ENCODE peak calls at places on chromosomes 3 and 15, in ten cellular contexts. B is breast epithelium, X is endothelial cell of umbilical vein, U is transverse colon, A is heart left ventricle, M is HepG2, V is A549, L is ovary, F is uterus, T is sigmoid colon. C is an unnamed sample.

GRCh38 chr3:149844073-149844472 is 31.1 kb downstream of the RNF13 start:
- DNase-seq in B (no peak), X (no peak), U (no peak), A (no peak), M (no peak), V (no peak), L (no peak), F (no peak), T (no peak), C (no peak)

GRCh38 chr3:148943531-148944200 is 47.7 kb upstream of the GYG1 start:
- DNase-seq in B (no peak), X (peak), U (no peak), A (no peak), M (peak), V (peak), L (no peak), F (no peak), T (no peak), C (no peak)

GRCh38 chr3:196890309-196890708 is 22.6 kb downstream of the SENP5 start:
- DNase-seq in B (no peak), X (no peak), U (no peak), A (no peak), M (no peak), V (no peak), L (no peak), F (no peak), T (no peak), C (no peak)

GRCh38 chr3:127067116-127067910 is 84.4 kb downstream of the PLXNA1 start:
- DNase-seq in B (no peak), X (no peak), U (no peak), A (no peak), M (no peak), V (no peak), L (no peak), F (no peak), T (peak), C (no peak)

GRCh38 chr3:183100376-183100775 is 1.1 kb upstream of the MCCC1 start:
- DNase-seq in B (no peak), X (no peak), U (no peak), A (no peak), M (no peak), V (peak), L (no peak), F (no peak), T (no peak), C (no peak)

GRCh38 chr3:119588112-119588511 is 8.8 kb downstream of the ADPRH start:
- DNase-seq in B (no peak), X (no peak), U (peak), A (peak), M (no peak), V (no peak), L (no peak), F (no peak), T (peak), C (peak)

GRCh38 chr3:140911822-140912221 is 29.8 kb upstream of the SLC25A36 start:
- DNase-seq in B (no peak), X (no peak), U (no peak), A (no peak), M (peak), V (no peak), L (no peak), F (no peak), T (no peak), C (no peak)

GRCh38 chr3:175807175-175807574 is 948.0 kb downstream of the NAALADL2 start:
- DNase-seq in B (no peak), X (no peak), U (no peak), A (no peak), M (no peak), V (no peak), L (no peak), F (no peak), T (no peak), C (no peak)

GRCh38 chr3:178170698-178171535 is 365.3 kb upstream of the KCNMB2 start:
- DNase-seq in B (no peak), X (peak), U (no peak), A (no peak), M (no peak), V (peak), L (no peak), F (no peak), T (no peak), C (peak)

GRCh38 chr3:191066669-191067068 is 132.4 kb upstream of the OSTN start:
- DNase-seq in B (no peak), X (peak), U (no peak), A (no peak), M (no peak), V (peak), L (no peak), F (no peak), T (no peak), C (no peak)

GRCh38 chr3:30319713-30320112 is 286.7 kb upstream of the TGFBR2 start:
- DNase-seq in B (no peak), X (peak), U (peak), A (peak), M (peak), V (peak), L (no peak), F (peak), T (no peak), C (peak)

GRCh38 chr3:127820221-127820870 is 2.0 kb downstream of the MGLL start:
- DNase-seq in B (no peak), X (no peak), U (peak), A (no peak), M (no peak), V (peak), L (no peak), F (no peak), T (no peak), C (no peak)

DNA sequence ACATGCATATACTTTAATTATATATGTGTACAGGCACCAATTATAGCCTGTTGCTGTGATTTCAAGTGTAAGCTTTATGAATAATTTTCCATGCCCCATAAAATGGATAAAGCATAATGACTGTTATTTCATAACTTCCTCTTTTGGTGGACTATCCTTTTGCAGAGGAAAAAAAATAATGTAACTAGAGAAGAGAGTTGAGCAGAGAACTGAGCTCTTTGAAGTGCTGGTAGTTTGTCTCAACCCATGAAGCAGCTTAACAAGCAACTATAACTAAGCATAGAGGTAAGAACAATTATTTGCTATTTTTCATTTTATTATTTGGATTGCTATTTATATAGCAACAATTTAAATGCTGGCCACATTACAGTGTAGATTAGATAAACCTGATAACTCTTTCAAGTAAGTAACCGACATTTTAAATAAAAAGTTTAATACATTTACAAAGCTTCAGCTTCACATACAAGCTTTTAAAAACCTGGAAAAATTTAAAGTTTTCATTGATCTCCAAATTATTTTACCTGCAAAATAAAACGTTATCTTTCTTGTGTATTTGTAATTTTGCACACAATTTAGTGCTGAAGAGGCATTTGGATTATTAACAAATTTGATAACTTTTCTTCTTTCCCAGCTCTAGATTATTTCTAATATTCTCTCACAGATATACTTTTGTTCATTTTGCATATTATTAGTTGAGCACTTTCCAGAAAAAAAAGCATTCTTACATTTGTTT is 24.4 kb upstream of the MBNL1 start:
- DNase-seq in B (no peak), X (no peak), U (no peak), A (no peak), M (no peak), V (no peak), L (no peak), F (no peak), T (no peak), C (no peak)
- TF ChIP-seq POLR2A in B (no peak), X (no peak), U (peak), A (no peak), M (no peak), V (no peak), L (no peak), F (no peak), T (no peak), C (no peak)

GRCh38 chr3:14405120-14405885 is 2.9 kb downstream of the SLC6A6 start:
- DNase-seq in B (no peak), X (no peak), U (no peak), A (no peak), M (no peak), V (no peak), L (no peak), F (peak), T (no peak), C (no peak)

GRCh38 chr3:14405886-14406238 is 3.5 kb downstream of the SLC6A6 start:
- DNase-seq in B (peak), X (no peak), U (no peak), A (no peak), M (no peak), V (peak), L (no peak), F (no peak), T (no peak), C (no peak)

GRCh38 chr3:14406336-14406735 is 3.9 kb downstream of the SLC6A6 start:
- DNase-seq in B (no peak), X (no peak), U (no peak), A (no peak), M (no peak), V (no peak), L (no peak), F (no peak), T (no peak), C (no peak)

GRCh38 chr3:14403636-14404395 is 1.4 kb downstream of the SLC6A6 start:
- DNase-seq in B (no peak), X (peak), U (peak), A (peak), M (peak), V (peak), L (peak), F (peak), T (no peak), C (no peak)

DNA sequence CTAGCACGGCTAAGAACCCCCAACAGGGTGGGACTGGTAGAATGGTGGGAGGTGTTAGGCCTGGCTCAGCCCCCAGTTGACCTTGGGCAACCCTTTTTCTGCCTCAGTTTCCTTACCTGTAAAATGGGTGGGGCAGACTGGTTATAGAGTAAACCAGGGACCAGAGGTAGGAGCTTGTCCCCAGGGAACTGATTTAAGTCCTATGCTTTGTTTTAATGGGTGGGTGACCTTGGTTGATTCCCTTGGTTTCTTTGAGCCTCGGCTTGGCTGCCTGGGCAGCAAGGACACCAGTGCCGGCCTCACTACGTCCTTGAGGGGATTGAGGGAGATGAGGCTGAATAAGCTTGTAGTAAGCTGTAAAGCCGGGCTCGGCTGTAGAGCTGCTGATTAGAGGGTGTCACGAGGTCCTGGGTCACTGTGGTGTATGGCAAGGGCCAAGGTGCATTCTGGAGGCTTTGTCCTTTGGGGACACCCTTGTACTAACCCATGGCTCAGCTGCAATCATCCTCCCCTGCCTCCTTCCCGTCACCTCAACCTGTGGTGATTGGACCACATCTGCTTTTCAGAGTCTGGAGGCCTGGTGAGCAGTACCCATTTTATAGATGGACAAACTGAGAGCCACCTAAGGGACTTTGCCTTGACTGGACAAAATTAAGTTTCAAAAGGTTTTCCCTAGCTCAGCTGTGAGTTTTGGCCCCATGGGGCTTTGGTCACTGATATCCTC is 2.2 kb downstream of the SLC6A6 start:
- DNase-seq in B (no peak), X (no peak), U (no peak), A (no peak), M (no peak), V (peak), L (peak), F (no peak), T (no peak), C (no peak)
- H3K4me3 ChIP-seq in B (peak), X (no peak), U (peak), A (peak), M (peak), V (peak), L (peak), F (peak), T (no peak), C (no peak)

GRCh38 chr3:113746069-113746954 is at the start of gene NAA50:
- DNase-seq in B (peak), X (peak), U (peak), A (peak), M (peak), V (peak), L (peak), F (peak), T (peak), C (peak)
- TF ChIP-seq POLR2A in B (peak), X (peak), U (peak), A (peak), M (peak), V (peak), L (peak), F (peak), T (peak), C (no peak)

GRCh38 chr15:66842710-66843441 is 140.8 kb downstream of the SMAD6 start:
- DNase-seq in B (peak), X (peak), U (peak), A (peak), M (peak), V (peak), L (peak), F (peak), T (peak), C (peak)
- H3K4me3 ChIP-seq in B (peak), X (no peak), U (peak), A (peak), M (peak), V (peak), L (peak), F (peak), T (peak), C (no peak)

GRCh38 chr3:134380249-134380648 is 6.0 kb upstream of the AMOTL2 start:
- DNase-seq in B (no peak), X (no peak), U (no peak), A (no peak), M (no peak), V (no peak), L (no peak), F (no peak), T (no peak), C (no peak)

GRCh38 chr3:134384963-134385362 is 10.7 kb upstream of the AMOTL2 start:
- DNase-seq in B (no peak), X (no peak), U (no peak), A (no peak), M (no peak), V (no peak), L (no peak), F (no peak), T (no peak), C (peak)

GRCh38 chr3:134378818-134379217 is 4.6 kb upstream of the AMOTL2 start:
- DNase-seq in B (no peak), X (no peak), U (no peak), A (no peak), M (no peak), V (no peak), L (no peak), F (no peak), T (peak), C (no peak)

GRCh38 chr3:134381048-134381447 is 6.8 kb upstream of the AMOTL2 start:
- DNase-seq in B (no peak), X (no peak), U (no peak), A (no peak), M (no peak), V (no peak), L (no peak), F (no peak), T (no peak), C (no peak)

GRCh38 chr3:134381836-134382442 is 7.7 kb upstream of the AMOTL2 start:
- DNase-seq in B (peak), X (no peak), U (peak), A (no peak), M (no peak), V (no peak), L (no peak), F (no peak), T (peak), C (peak)
- TF ChIP-seq POLR2A in B (no peak), X (no peak), U (no peak), A (no peak), M (no peak), V (no peak), L (no peak), F (no peak), T (no peak), C (no peak)

DNA sequence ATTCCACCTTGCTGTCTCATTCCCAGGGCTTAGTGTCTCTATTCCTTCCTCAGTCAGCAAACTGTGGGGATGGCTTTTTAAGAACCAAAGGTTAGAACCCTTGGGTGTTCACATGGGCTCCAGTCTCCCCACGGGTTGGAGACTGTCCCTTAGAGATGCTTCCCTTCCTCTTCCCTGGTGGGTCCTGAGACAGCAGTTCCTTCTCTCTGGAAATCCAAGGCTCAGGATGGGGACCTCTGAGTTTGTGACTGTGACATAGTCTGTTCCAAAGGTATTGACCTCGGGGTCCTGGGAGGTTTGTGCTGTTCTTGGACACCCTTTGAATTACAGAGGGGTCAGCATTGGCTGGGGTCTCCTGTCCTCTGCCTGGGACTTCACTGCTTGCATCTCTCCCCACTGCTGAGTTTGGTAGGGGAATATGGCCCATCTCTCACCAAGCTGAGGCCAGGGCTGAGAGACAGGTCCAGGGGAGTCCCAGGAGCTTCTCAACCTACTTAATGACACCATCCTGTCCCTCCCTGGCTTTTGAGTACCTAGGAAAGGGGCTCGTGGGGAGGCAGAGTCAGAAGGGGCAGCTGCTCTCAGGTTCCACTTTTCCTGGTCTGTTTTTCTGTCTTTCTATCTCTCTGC is 1.5 kb downstream of the GRM2 start:
- DNase-seq in B (no peak), X (no peak), U (peak), A (no peak), M (no peak), V (no peak), L (no peak), F (no peak), T (peak), C (no peak)
- H3K4me3 ChIP-seq in B (no peak), X (no peak), U (no peak), A (no peak), M (no peak), V (no peak), L (no peak), F (no peak), T (no peak), C (no peak)

GRCh38 chr3:187066228-187066995 is 72.9 kb downstream of the RPL39L start:
- DNase-seq in B (no peak), X (peak), U (no peak), A (no peak), M (peak), V (peak), L (no peak), F (no peak), T (no peak), C (no peak)

GRCh38 chr3:187064210-187065115 is 74.8 kb downstream of the RPL39L start:
- DNase-seq in B (no peak), X (no peak), U (no peak), A (no peak), M (peak), V (no peak), L (no peak), F (no peak), T (no peak), C (no peak)

GRCh38 chr3:187062526-187063177 is 76.6 kb downstream of the RPL39L start:
- DNase-seq in B (peak), X (no peak), U (no peak), A (no peak), M (peak), V (peak), L (no peak), F (no peak), T (no peak), C (no peak)

GRCh38 chr3:187061748-187062147 is 77.5 kb downstream of the RPL39L start:
- DNase-seq in B (no peak), X (no peak), U (no peak), A (no peak), M (no peak), V (no peak), L (no peak), F (no peak), T (no peak), C (no peak)

DNA sequence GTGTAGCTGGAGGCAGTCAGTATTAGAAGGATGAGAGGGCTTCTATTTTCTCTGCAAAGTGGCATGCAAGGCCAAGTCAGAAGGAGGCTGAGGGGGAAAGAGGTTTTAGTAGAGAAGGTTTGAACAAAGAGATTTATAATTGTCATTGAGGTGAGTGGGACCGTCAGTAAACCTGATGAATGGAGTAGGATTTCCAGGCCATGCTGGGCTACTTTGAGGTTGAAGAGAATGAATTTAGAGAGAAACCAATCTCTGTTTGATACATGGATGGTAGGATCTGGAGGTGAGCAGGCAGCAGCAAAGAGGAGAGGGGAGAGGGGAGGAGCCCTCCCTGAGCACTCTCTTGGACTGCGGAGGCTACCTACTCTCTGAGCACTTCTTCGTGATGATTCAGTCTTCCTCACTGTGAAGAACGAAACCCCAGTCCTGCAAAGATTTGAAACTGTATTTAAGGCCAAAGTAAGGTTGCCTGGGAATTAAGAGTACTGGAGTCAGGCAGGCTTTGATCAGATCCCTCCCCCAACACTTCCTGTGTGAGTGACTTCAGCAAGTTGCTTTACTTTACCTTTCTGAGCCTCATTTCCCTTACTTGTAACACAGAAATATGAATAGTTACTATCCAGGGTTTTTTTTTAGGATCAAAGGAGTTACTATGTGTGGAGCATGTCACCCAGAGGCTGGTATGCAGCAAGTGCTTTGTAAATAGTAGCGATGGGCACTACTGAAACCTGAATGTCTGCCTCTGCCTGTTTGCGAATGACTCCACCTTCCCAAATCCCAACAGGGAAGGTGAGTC is 75.8 kb downstream of the RPL39L start:
- DNase-seq in B (peak), X (no peak), U (no peak), A (no peak), M (peak), V (peak), L (no peak), F (no peak), T (no peak), C (no peak)
- TF ChIP-seq POLR2A in B (no peak), X (no peak), U (no peak), A (no peak), M (no peak), V (no peak), L (no peak), F (no peak), T (no peak), C (no peak)

DNA sequence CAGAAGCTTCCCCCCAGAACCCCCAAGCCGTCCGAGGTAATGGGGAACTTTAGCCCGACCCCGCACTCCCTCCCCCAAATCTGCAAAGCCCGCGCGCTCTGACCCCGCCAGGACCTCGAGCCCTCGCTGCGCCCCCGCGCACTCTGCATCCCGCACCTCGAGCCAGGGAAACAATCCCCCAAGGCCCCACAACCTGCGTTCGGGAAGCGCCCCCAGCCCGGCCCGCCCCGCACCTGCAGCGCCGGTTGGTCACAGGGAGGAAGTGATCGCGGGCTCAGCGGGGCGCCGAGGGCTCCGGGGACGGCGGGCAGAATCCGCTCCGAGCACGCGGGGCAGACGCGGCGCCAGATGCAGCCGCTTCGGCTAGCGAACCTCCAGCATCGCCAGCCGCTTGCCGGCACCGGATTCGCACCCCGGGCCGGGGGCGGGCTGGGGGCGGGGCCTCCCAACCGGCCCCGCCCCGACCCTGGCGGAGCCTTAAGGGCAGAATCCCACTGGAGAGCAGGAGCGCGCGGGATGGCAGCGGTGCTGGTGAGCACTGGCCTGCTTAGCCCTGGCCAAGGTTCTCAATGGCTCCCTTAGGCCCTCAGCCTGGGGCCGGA is at the start of gene CAMKV:
- DNase-seq in B (no peak), X (no peak), U (no peak), A (no peak), M (no peak), V (no peak), L (no peak), F (no peak), T (no peak), C (no peak)
- H3K4me3 ChIP-seq in B (peak), X (no peak), U (peak), A (peak), M (peak), V (peak), L (no peak), F (no peak), T (no peak), C (no peak)

C was measured in lower leg skin.